ENCODE peak calls at places on chromosomes 2 and 18, in seven cellular contexts. X, T, G, R, L, C and S are unnamed samples.

GRCh38 chr2:117917223-117917917 is 96.5 kb downstream of the CCDC93 start:
- DNase-seq in X (peak), T (no peak), G (no peak), R (no peak), L (no peak), C (no peak), S (no peak)

GRCh38 chr2:176356251-176356650 is 87.0 kb downstream of the MTX2 start:
- DNase-seq in X (peak), T (no peak), G (no peak), R (no peak), L (no peak), C (no peak), S (no peak)

GRCh38 chr18:5253910-5254309 is 41.6 kb downstream of the ZBTB14 start:
- DNase-seq in X (no peak), T (no peak), G (no peak), R (no peak), L (no peak), C (no peak), S (no peak)

GRCh38 chr2:27796991-27797752 is 25.7 kb downstream of the MRPL33 start:
- DNase-seq in X (no peak), T (no peak), G (no peak), R (no peak), L (no peak), C (no peak), S (no peak)

GRCh38 chr2:85438291-85439110 is 20.0 kb downstream of the SH2D6 start:
- DNase-seq in X (no peak), T (peak), G (peak), R (no peak), L (peak), C (peak), S (no peak)

GRCh38 chr2:187942876-187943275 is 348.8 kb upstream of the GULP1 start:
- DNase-seq in X (peak), T (no peak), G (no peak), R (no peak), L (no peak), C (no peak), S (no peak)

GRCh38 chr2:69926849-69927515 is 12.1 kb downstream of the MXD1 start:
- DNase-seq in X (peak), T (no peak), G (no peak), R (no peak), L (no peak), C (no peak), S (no peak)

GRCh38 chr2:172826522-172826921 is 90.9 kb downstream of the RAPGEF4 start:
- DNase-seq in X (no peak), T (no peak), G (no peak), R (no peak), L (no peak), C (no peak), S (no peak)

GRCh38 chr2:100642425-100642824 is 79.6 kb downstream of the PDCL3 start:
- DNase-seq in X (no peak), T (no peak), G (no peak), R (no peak), L (no peak), C (no peak), S (no peak)

GRCh38 chr2:239579524-239580198 is 178.8 kb upstream of the HDAC4 start:
- DNase-seq in X (no peak), T (no peak), G (no peak), R (no peak), L (no peak), C (no peak), S (no peak)

GRCh38 chr2:68284896-68285295 is 32.6 kb upstream of the PPP3R1 start:
- DNase-seq in X (peak), T (no peak), G (peak), R (no peak), L (no peak), C (no peak), S (no peak)

GRCh38 chr2:152061383-152061782 is 37.5 kb downstream of the CACNB4 start:
- DNase-seq in X (no peak), T (no peak), G (no peak), R (no peak), L (no peak), C (no peak), S (no peak)

GRCh38 chr2:118312963-118313756 is 224.9 kb downstream of the INSIG2 start:
- DNase-seq in X (no peak), T (no peak), G (no peak), R (no peak), L (no peak), C (no peak), S (no peak)

GRCh38 chr2:240501531-240501991 is 56.2 kb downstream of the ANKMY1 start:
- DNase-seq in X (no peak), T (no peak), G (peak), R (no peak), L (peak), C (no peak), S (peak)

GRCh38 chr2:101753207-101753616 is 55.7 kb downstream of the MAP4K4 start:
- DNase-seq in X (peak), T (no peak), G (no peak), R (no peak), L (no peak), C (no peak), S (no peak)

GRCh38 chr2:108542071-108542470 is 7.8 kb downstream of the LIMS1 start:
- DNase-seq in X (peak), T (no peak), G (no peak), R (no peak), L (no peak), C (no peak), S (no peak)

GRCh38 chr2:235568431-235568830 is 74.6 kb downstream of the AGAP1 start:
- DNase-seq in X (no peak), T (no peak), G (peak), R (no peak), L (no peak), C (no peak), S (no peak)

GRCh38 chr2:46229134-46230063 is 67.8 kb upstream of the EPAS1 start:
- DNase-seq in X (no peak), T (no peak), G (no peak), R (no peak), L (no peak), C (no peak), S (no peak)

GRCh38 chr2:57878573-57878910 is 168.1 kb upstream of the VRK2 start:
- DNase-seq in X (no peak), T (no peak), G (no peak), R (no peak), L (no peak), C (no peak), S (no peak)

GRCh38 chr18:63741769-63742168 is 33.4 kb upstream of the SERPINB7 start:
- DNase-seq in X (peak), T (no peak), G (no peak), R (no peak), L (no peak), C (no peak), S (no peak)

GRCh38 chr2:152134488-152135280 is 35.8 kb upstream of the CACNB4 start:
- DNase-seq in X (peak), T (no peak), G (no peak), R (no peak), L (no peak), C (no peak), S (no peak)

GRCh38 chr2:39567507-39567906 is 98.2 kb upstream of the TMEM178A start:
- DNase-seq in X (peak), T (no peak), G (no peak), R (no peak), L (no peak), C (no peak), S (no peak)

GRCh38 chr18:75247041-75247551 is 36.5 kb downstream of the TSHZ1 start:
- DNase-seq in X (peak), T (peak), G (no peak), R (no peak), L (no peak), C (no peak), S (no peak)

GRCh38 chr2:109535217-109535946 is 78.4 kb downstream of the SEPTIN10 start:
- DNase-seq in X (no peak), T (no peak), G (no peak), R (no peak), L (no peak), C (no peak), S (no peak)

GRCh38 chr18:37484893-37485834 is 80.4 kb downstream of the CELF4 start:
- DNase-seq in X (no peak), T (peak), G (no peak), R (peak), L (peak), C (no peak), S (no peak)

GRCh38 chr2:19158899-19159298 is 199.5 kb downstream of the OSR1 start:
- DNase-seq in X (no peak), T (no peak), G (no peak), R (no peak), L (no peak), C (peak), S (no peak)
- TF ChIP-seq CTCF in X (no peak), T (no peak), G (no peak), R (no peak), L (no peak), C (no peak), S (no peak)

DNA sequence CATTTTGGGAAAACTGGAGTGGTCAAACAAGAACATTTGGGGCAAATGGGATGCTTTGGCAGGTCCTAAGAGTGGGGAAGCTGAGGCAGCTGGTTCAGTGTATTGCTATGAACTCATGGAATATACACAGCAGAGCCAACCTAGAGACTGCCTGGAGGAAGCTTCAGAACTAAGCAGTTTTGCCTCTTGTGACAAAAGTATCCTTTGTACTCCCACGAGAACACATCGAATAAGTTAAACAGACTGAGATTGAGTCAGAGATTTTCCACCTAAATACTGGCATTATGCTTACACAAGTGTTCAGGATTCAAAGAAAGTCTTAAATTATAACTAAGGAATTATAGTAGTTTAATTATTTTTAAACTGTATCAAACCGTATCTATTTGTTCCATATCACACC is 5.2 kb upstream of the ARMC9 start:
- DNase-seq in X (no peak), T (no peak), G (no peak), R (no peak), L (no peak), C (no peak), S (no peak)
- TF ChIP-seq CTCF in X (no peak), T (no peak), G (no peak), R (no peak), L (no peak), C (no peak), S (no peak)

DNA sequence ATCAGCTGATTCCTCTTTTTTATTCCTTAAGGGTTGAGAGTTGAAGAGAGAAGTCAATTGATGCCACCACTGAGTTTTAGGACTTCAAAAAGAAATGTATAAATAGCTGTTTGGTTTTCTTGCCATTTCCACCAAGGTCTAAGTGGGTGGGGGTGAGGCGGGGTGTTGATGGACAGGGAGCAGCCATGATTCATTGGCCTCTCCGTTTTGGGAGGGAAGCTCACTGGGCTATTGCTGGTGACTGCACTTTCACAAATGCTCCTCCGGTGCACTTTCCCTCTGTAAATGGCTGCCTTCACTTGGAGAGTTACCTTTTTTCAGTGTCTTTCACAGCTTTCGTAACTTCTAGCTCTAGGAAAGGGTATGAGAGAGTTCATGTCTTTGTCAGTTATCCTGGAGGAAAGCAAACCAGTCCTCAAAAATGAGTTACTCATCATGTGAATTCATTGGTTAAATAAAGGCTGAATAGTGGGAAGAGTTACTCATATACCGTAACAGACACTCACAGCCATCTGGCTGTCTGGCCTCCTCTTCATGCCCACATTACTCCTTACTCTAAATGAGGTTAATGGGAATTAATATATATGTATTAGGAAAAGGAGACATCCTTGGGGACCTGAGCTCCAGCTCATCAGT is 17.4 kb upstream of the CTAGE1 start:
- DNase-seq in X (peak), T (no peak), G (no peak), R (no peak), L (no peak), C (no peak), S (no peak)
- TF ChIP-seq CTCF in X (no peak), T (no peak), G (no peak), R (no peak), L (no peak), C (no peak), S (no peak)

GRCh38 chr2:96153991-96154431 is 8.8 kb upstream of the DUSP2 start:
- DNase-seq in X (no peak), T (no peak), G (no peak), R (no peak), L (no peak), C (peak), S (peak)
- TF ChIP-seq CTCF in X (no peak), T (no peak), G (no peak), R (no peak), L (no peak), C (peak), S (no peak)

DNA sequence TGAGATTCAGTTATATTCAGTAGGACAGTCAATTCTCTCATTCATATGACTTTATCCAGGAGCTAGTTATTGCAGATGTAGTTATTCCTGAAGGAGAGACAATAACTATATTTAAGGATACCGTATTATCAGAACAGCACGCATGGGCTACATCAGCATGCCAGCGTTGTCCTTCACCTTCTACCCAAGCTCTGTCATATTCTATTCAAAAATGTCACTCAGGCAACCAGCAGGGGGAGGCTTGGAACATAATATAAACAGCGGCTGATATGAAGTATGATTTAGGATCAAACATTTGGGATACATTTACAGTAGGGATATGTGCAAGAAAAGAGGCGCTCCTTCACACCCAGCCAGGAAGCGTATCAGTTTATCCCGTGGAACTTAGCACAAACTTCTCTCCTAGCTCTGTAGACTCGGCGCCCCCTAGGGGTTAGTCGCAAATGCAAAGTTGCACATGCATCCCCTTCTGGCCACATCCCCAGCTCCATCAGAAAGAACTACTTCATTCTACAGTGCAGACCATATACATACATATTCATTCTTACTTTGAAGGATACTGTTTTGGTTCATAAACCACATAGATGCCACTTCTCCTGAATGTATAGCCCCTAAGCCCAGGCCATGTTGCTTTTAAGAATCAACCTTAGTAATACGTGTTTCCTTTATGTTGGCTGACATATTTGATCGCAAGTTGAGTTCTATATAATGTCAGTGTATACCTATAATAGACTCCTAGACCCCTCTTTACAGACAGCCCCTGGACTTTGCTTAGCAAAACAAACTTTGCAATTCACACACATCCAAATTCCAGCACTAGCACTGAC is 759.4 kb downstream of the ADCYAP1 start:
- DNase-seq in X (peak), T (no peak), G (no peak), R (peak), L (peak), C (peak), S (no peak)
- TF ChIP-seq CTCF in X (peak), T (peak), G (peak), R (peak), L (peak), C (peak), S (peak)

DNA sequence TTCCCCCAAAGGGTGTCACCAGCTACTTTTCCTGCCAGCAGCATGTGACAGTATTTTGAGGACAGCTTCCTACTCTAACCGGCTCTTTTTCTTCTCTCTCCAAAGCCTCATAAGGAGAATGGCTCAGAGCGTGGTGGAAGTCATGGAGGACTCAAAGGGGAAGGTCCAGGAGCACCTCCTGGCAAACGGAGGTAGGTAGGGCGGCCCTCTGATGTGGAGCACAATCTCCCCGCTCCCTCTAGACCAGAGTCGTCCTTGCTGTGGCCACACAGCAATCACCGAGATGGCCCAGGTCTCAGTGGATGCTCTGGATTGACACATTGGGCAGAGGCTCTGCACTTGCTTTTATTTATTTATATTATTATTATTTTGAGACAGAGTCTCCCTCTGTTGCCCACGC is 32.4 kb downstream of the ATP6V1C2 start:
- DNase-seq in X (no peak), T (no peak), G (no peak), R (no peak), L (no peak), C (no peak), S (no peak)
- TF ChIP-seq CTCF in X (no peak), T (no peak), G (no peak), R (no peak), L (no peak), C (no peak), S (no peak)

GRCh38 chr2:64617631-64618151 is 36.0 kb downstream of the SERTAD2 start:
- DNase-seq in X (no peak), T (no peak), G (no peak), R (no peak), L (no peak), C (peak), S (no peak)

GRCh38 chr2:64612575-64613195 is 41.0 kb downstream of the SERTAD2 start:
- DNase-seq in X (no peak), T (no peak), G (no peak), R (no peak), L (peak), C (no peak), S (peak)

GRCh38 chr2:64613276-64613675 is 40.4 kb downstream of the SERTAD2 start:
- DNase-seq in X (peak), T (no peak), G (no peak), R (no peak), L (peak), C (no peak), S (peak)

GRCh38 chr2:64615206-64615763 is 38.4 kb downstream of the SERTAD2 start:
- DNase-seq in X (no peak), T (no peak), G (no peak), R (no peak), L (peak), C (no peak), S (no peak)

GRCh38 chr2:64615844-64616536 is 37.7 kb downstream of the SERTAD2 start:
- DNase-seq in X (no peak), T (no peak), G (no peak), R (no peak), L (no peak), C (no peak), S (no peak)
- TF ChIP-seq CTCF in X (no peak), T (no peak), G (no peak), R (no peak), L (no peak), C (no peak), S (no peak)